ENCODE peak calls at places on chromosomes 1 and 21, in ten cellular contexts. O is keratinocyte, V is fibroblast of lung, F is lower leg skin, E is suprapubic skin, L is thyroid gland, S is kidney, B is progenitor cell of endocrine pancreas, P is WTC11, T is bronchial epithelial cell. G is an unnamed sample.

GRCh38 chr1:210250665-210250997 is 18.0 kb downstream of the SERTAD4 start:
- DNase-seq in F (no peak), P (peak; percentile 71), V (peak; percentile 33), E (no peak), S (no peak), T (no peak), O (no peak), B (no peak), L (peak; percentile 81), G (no peak)

GRCh38 chr1:61269648-61270047 is 187.3 kb downstream of the NFIA start:
- DNase-seq in T (no peak), O (no peak), P (no peak), E (no peak), L (no peak), B (no peak), V (no peak), S (no peak), F (no peak), G (no peak)

GRCh38 chr1:201020040-201020591 is 3.4 kb downstream of the KIF21B start:
- DNase-seq in S (peak; percentile 58), L (no peak), T (no peak), E (no peak), B (no peak), O (no peak), F (no peak), P (no peak), V (no peak), G (no peak)

GRCh38 chr1:100543640-100544039 is 5.7 kb downstream of the GPR88 start:
- DNase-seq in F (no peak), E (no peak), T (peak; percentile 65), P (peak; percentile 54), V (no peak), L (no peak), O (no peak), S (no peak), B (no peak), G (no peak)

GRCh38 chr1:54009406-54009805 is 8.6 kb downstream of the LDLRAD1 start:
- DNase-seq in S (no peak), F (no peak), E (no peak), P (no peak), L (no peak), B (no peak), O (no peak), V (no peak), T (no peak), G (no peak)

GRCh38 chr1:183571678-183572268 is 18.5 kb downstream of the NCF2 start:
- DNase-seq in S (no peak), P (no peak), O (no peak), F (no peak), V (peak; percentile 51), T (no peak), L (no peak), E (no peak), B (no peak), G (no peak)

GRCh38 chr1:40107290-40107959 is 10.4 kb upstream of the PPT1 start:
- DNase-seq in P (no peak), F (peak; percentile 38), O (peak; percentile 30), V (no peak), E (no peak), L (peak; percentile 18), S (no peak), T (peak; percentile 95), B (no peak), G (no peak)

GRCh38 chr1:95023399-95024050 is 49.2 kb downstream of the ALG14 start:
- DNase-seq in B (no peak), O (no peak), V (peak; percentile 98), P (no peak), E (no peak), L (no peak), S (no peak), F (no peak), T (peak; percentile 77), G (no peak)

GRCh38 chr1:7669559-7670208 is 101.4 kb upstream of the VAMP3 start:
- DNase-seq in S (peak; percentile 81), V (peak; percentile 38), L (peak; percentile 43), O (no peak), T (peak; percentile 17), P (peak; percentile 89), F (no peak), E (no peak), B (peak; percentile 68), G (no peak)

GRCh38 chr1:16152521-16153087 is 3.3 kb downstream of the EPHA2 start:
- DNase-seq in V (peak; percentile 66), B (no peak), T (no peak), E (no peak), F (no peak), O (no peak), S (peak; percentile 88), L (peak; percentile 91), P (no peak), G (no peak)

GRCh38 chr21:28256420-28256831 is 736.3 kb downstream of the LTN1 start:
- DNase-seq in P (no peak), E (no peak), L (no peak), S (no peak), O (no peak), F (no peak), V (peak; percentile 64), B (no peak), T (no peak), G (no peak)

GRCh38 chr1:192978195-192978710 is 80.9 kb downstream of the UCHL5 start:
- DNase-seq in L (no peak), E (no peak), B (no peak), F (no peak), T (no peak), O (no peak), P (no peak), S (no peak), V (no peak), G (no peak)

DNA sequence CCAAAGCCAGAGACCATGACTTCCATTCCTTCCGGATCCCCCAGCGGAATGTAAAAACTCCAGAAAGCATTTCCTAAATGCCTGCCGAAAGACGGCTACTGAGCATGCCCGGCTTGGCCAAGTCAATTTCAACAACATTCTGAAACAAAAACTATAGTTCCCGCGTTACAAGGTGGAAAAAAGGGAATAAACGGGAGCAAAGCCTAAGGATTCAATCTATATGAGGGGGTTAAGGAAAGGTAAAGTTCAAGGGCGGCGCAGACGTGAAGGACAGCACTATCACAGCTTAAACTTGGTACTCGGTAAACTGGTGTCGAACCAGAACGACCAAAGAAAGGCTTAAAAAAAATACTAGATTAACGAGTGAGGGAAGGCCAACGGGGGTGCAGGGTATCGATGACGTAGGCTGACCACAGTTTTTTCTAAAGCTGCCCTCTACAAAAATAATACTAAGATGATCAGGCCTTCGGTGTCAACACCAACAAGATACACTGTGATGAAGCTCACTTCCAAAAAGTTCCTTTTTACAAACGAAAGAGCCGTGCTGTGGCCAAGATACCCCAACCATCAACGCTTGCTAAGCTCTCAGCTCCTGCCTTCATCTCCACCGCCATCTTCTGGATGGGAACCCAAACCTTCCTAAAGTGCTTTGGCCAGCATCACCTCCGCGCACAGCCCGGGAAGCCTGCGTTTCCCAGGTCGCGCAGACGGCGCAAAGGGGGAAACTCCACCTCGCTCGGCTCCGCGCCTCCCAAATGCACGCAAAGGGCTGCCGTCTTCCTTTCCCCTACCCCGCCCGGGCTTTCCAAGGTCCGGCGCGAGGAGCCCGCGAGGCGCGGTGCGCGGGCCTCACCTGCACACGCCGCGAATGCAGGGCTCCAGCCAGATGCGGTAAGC is 730 bp downstream of the USP48 start:
- DNase-seq in E (no peak), L (peak; percentile 67), P (no peak), S (peak; percentile 85), O (no peak), V (peak; percentile 57), F (peak; percentile 57), T (peak; percentile 59), B (no peak), G (no peak)
- TF ChIP-seq CTCF in E (no peak), L (peak; percentile 34), P (no peak), S (peak; percentile 7), O (peak; percentile 17), V (peak; percentile 11), F (no peak), T (peak; percentile 47), B (no peak), G (no peak)

GRCh38 chr1:172532700-172533510 is at the start of gene SUCO:
- DNase-seq in S (peak; percentile 100), T (peak; percentile 95), O (peak; percentile 92), B (peak; percentile 99), P (peak; percentile 100), F (peak; percentile 100), L (peak; percentile 100), E (peak; percentile 100), V (peak; percentile 99), G (peak; percentile 100)
- TF ChIP-seq CTCF in S (peak; percentile 18), T (no peak), O (no peak), B (peak; percentile 11), P (no peak), F (no peak), L (no peak), E (no peak), V (no peak), G (peak; percentile 40)

GRCh38 chr1:19957779-19958178 is 21.6 kb downstream of the PLA2G2A start:
- DNase-seq in O (no peak), E (no peak), T (no peak), F (no peak), B (no peak), L (no peak), S (no peak), P (peak; percentile 31), V (no peak), G (no peak)
- TF ChIP-seq CTCF in O (peak; percentile 31), E (no peak), T (peak; percentile 8), F (no peak), B (peak; percentile 26), L (no peak), S (no peak), P (no peak), V (no peak), G (no peak)

GRCh38 chr1:174070614-174071013 is 48.5 kb upstream of the RC3H1 start:
- DNase-seq in O (no peak), E (no peak), F (no peak), L (no peak), P (no peak), S (no peak), V (no peak), T (no peak), B (no peak), G (no peak)

GRCh38 chr1:174075245-174075692 is 53.1 kb upstream of the RC3H1 start:
- DNase-seq in T (no peak), V (no peak), P (no peak), S (no peak), E (no peak), O (no peak), B (no peak), F (no peak), L (no peak), G (no peak)

GRCh38 chr1:174072546-174072945 is 50.4 kb upstream of the RC3H1 start:
- DNase-seq in O (no peak), F (no peak), L (no peak), P (no peak), V (no peak), E (no peak), T (no peak), S (no peak), B (no peak), G (no peak)

GRCh38 chr1:174077755-174078490 is 55.8 kb upstream of the RC3H1 start:
- DNase-seq in F (no peak), L (no peak), S (no peak), E (no peak), P (no peak), B (no peak), V (peak; percentile 18), T (no peak), O (no peak), G (no peak)

DNA sequence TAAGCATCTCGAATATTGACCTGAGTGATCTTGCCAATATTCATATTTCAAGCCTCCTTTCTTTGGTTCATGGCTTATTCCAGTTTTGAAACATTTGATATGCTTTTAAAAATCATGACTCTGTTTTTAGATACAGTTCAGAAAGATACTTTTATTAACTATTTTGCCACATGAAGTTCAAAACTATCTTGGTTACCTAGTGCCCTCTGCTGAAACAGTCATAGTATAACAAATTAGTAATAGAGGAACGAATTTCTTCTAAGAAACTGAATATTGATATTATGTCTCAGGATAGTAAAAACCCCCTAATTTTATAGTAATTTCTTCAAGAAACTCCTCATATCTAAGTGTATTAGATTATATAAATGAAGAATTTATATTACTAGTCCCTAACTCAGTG is 52.6 kb upstream of the RC3H1 start:
- DNase-seq in S (no peak), P (no peak), F (no peak), V (peak; percentile 30), B (no peak), E (no peak), T (peak; percentile 35), L (no peak), O (no peak), G (no peak)
- TF ChIP-seq CTCF in S (peak; percentile 24), P (no peak), F (no peak), V (no peak), B (no peak), E (no peak), T (peak; percentile 4), L (peak; percentile 51), O (no peak), G (peak; percentile 55)

G was measured in type B pancreatic cell.